ENCODE peak calls at places on chromosomes 4 and X, in five cellular contexts. One of them, this sample, is unnamed.

GRCh38 chr4:177155454-177155853 is 154.2 kb upstream of the NEIL3 start:
- DNase-seq in CD8-positive, alpha-beta memory T cell: no peak
- DNase-seq in pancreas: no peak
- DNase-seq in ascending aorta: no peak
- DNase-seq in mammary epithelial cell: no peak
- DNase-seq in this sample: no peak

GRCh38 chrX:17174671-17175070 is 200.3 kb upstream of the NHS start:
- DNase-seq in pancreas: no peak
- DNase-seq in ascending aorta: no peak
- DNase-seq in CD8-positive, alpha-beta memory T cell: no peak
- DNase-seq in mammary epithelial cell: no peak
- DNase-seq in this sample: peak

GRCh38 chr4:26080876-26081628 is 167.0 kb downstream of the SMIM20 start:
- DNase-seq in mammary epithelial cell: no peak
- DNase-seq in pancreas: no peak
- DNase-seq in ascending aorta: no peak
- DNase-seq in CD8-positive, alpha-beta memory T cell: no peak
- DNase-seq in this sample: no peak

GRCh38 chrX:121479406-121479805 is 432.0 kb downstream of the GLUD2 start:
- DNase-seq in mammary epithelial cell: no peak
- DNase-seq in pancreas: no peak
- DNase-seq in CD8-positive, alpha-beta memory T cell: no peak
- DNase-seq in ascending aorta: no peak
- DNase-seq in this sample: no peak

GRCh38 chrX:73525928-73526690 is 36.9 kb upstream of the CHIC1 start:
- DNase-seq in pancreas: no peak
- DNase-seq in CD8-positive, alpha-beta memory T cell: no peak
- DNase-seq in mammary epithelial cell: no peak
- DNase-seq in ascending aorta: no peak
- DNase-seq in this sample: no peak

GRCh38 chr4:64538219-64538618 is 129.0 kb upstream of the TECRL start:
- DNase-seq in CD8-positive, alpha-beta memory T cell: no peak
- DNase-seq in ascending aorta: no peak
- DNase-seq in pancreas: no peak
- DNase-seq in mammary epithelial cell: no peak
- DNase-seq in this sample: no peak

GRCh38 chr4:23009093-23009492 is 316.4 kb downstream of the GBA3 start:
- DNase-seq in pancreas: no peak
- DNase-seq in CD8-positive, alpha-beta memory T cell: no peak
- DNase-seq in mammary epithelial cell: no peak
- DNase-seq in ascending aorta: no peak
- DNase-seq in this sample: no peak

GRCh38 chr4:60088803-60089202 is 1111.3 kb upstream of the ADGRL3 start:
- DNase-seq in pancreas: no peak
- DNase-seq in ascending aorta: no peak
- DNase-seq in mammary epithelial cell: no peak
- DNase-seq in CD8-positive, alpha-beta memory T cell: no peak
- DNase-seq in this sample: no peak

GRCh38 chr4:123922847-123923246 is 526.3 kb downstream of the SPRY1 start:
- DNase-seq in CD8-positive, alpha-beta memory T cell: no peak
- DNase-seq in mammary epithelial cell: peak
- DNase-seq in ascending aorta: no peak
- DNase-seq in pancreas: no peak
- DNase-seq in this sample: no peak

GRCh38 chr4:168845897-168846296 is 164.2 kb downstream of the CBR4 start:
- DNase-seq in ascending aorta: no peak
- DNase-seq in CD8-positive, alpha-beta memory T cell: no peak
- DNase-seq in pancreas: no peak
- DNase-seq in mammary epithelial cell: no peak
- DNase-seq in this sample: no peak
- H3K27ac ChIP-seq in ascending aorta: peak
- H3K27ac ChIP-seq in CD8-positive, alpha-beta memory T cell: no peak
- H3K27ac ChIP-seq in pancreas: no peak
- H3K27ac ChIP-seq in mammary epithelial cell: no peak
- H3K27ac ChIP-seq in this sample: peak

GRCh38 chr4:3073158-3074077 is 920 bp downstream of the HTT-AS start:
- DNase-seq in CD8-positive, alpha-beta memory T cell: no peak
- DNase-seq in pancreas: no peak
- DNase-seq in mammary epithelial cell: no peak
- DNase-seq in ascending aorta: no peak
- DNase-seq in this sample: peak
- H3K27ac ChIP-seq in CD8-positive, alpha-beta memory T cell: peak
- H3K27ac ChIP-seq in pancreas: no peak
- H3K27ac ChIP-seq in mammary epithelial cell: no peak
- H3K27ac ChIP-seq in ascending aorta: peak
- H3K27ac ChIP-seq in this sample: peak

DNA sequence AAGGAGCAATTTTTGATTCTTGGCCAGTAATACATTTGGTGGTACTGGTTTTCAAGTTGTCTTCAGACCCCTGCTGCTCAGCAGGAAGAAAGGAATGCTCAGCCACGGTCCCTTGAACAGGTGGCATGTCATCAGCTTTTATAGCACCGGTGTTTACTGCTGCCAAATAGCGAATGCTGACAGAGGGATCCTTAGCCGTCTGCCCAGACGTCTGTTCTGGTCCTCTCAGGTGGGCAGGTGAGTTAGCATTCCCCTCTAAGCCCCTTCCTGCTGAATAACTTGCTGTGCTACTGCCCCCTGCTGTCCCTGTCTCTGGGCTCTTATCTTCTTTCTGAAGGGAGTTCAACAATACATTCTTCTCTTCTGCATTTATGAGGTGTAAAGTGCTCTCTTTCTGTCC is 28.4 kb downstream of the BOD1L1 start:
- DNase-seq in mammary epithelial cell: no peak
- DNase-seq in CD8-positive, alpha-beta memory T cell: no peak
- DNase-seq in pancreas: no peak
- DNase-seq in ascending aorta: no peak
- DNase-seq in this sample: no peak
- H3K27ac ChIP-seq in mammary epithelial cell: no peak
- H3K27ac ChIP-seq in CD8-positive, alpha-beta memory T cell: no peak
- H3K27ac ChIP-seq in pancreas: no peak
- H3K27ac ChIP-seq in ascending aorta: no peak
- H3K27ac ChIP-seq in this sample: no peak

DNA sequence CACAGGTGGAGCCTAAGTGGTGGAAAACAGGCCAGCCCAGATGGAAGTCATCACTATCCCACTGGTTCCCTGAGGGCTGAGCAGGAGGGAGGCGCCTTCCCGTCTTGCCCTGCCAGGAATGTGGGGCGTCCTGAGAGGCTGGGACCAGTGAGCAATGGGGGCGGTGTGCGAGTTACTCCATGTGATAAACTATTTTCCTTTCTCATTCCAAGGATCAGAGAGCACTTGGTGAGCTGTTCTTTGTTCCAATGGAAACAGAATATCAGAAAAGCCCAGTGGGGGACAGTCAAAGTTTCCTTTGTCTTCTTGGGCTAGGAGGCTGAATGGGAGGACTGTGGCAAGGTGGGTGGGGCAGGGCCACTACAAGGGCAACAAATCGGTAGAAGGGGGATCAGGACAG is 86.2 kb downstream of the NHSL2 start:
- DNase-seq in pancreas: no peak
- DNase-seq in CD8-positive, alpha-beta memory T cell: no peak
- DNase-seq in ascending aorta: no peak
- DNase-seq in mammary epithelial cell: no peak
- DNase-seq in this sample: peak
- H3K27ac ChIP-seq in pancreas: no peak
- H3K27ac ChIP-seq in CD8-positive, alpha-beta memory T cell: no peak
- H3K27ac ChIP-seq in ascending aorta: no peak
- H3K27ac ChIP-seq in mammary epithelial cell: no peak
- H3K27ac ChIP-seq in this sample: peak

DNA sequence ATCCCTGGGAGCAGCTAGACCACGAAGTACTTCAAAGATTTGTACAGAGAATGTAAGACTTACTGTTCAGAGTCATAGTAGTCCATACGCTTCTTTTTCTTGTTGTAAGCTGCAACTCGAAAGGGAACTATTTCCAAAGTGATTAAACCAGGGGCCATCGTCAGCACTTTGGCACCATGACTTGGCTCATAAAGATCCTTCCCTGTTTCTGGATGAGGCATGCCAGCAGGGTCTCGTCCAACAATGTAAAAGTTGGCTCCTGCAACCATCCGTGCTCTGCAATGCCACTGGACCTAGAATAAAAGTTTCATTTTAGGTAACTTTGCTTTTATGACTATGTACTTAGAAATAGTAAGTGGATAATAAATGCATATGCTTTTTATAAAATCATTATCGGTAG is 88.5 kb downstream of the PAPSS1 start:
- DNase-seq in CD8-positive, alpha-beta memory T cell: no peak
- DNase-seq in ascending aorta: no peak
- DNase-seq in pancreas: peak
- DNase-seq in mammary epithelial cell: no peak
- DNase-seq in this sample: no peak
- H3K27ac ChIP-seq in CD8-positive, alpha-beta memory T cell: no peak
- H3K27ac ChIP-seq in ascending aorta: peak
- H3K27ac ChIP-seq in pancreas: no peak
- H3K27ac ChIP-seq in mammary epithelial cell: no peak
- H3K27ac ChIP-seq in this sample: no peak

GRCh38 chr4:127888559-127888958 is 7.9 kb downstream of the PLK4 start:
- DNase-seq in pancreas: no peak
- DNase-seq in ascending aorta: no peak
- DNase-seq in mammary epithelial cell: no peak
- DNase-seq in CD8-positive, alpha-beta memory T cell: no peak
- DNase-seq in this sample: no peak

DNA sequence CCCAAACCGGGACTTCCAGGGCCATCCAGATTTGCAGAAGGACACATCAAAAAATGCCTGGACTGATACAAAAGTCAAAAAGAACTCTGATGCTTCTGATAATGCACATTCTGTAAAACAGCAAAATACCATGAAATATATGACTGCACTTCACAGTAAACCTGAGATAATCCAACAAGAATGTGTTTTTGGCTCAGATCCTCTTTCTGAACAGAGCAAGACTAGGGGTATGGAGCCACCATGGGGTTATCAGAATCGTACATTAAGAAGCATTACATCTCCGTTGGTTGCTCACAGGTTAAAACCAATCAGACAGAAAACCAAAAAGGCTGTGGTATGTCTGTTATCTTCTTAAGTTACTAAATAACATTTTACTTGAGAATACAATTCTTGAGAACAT is 9.2 kb downstream of the PLK4 start:
- DNase-seq in CD8-positive, alpha-beta memory T cell: no peak
- DNase-seq in ascending aorta: no peak
- DNase-seq in mammary epithelial cell: no peak
- DNase-seq in pancreas: no peak
- DNase-seq in this sample: no peak
- H3K27ac ChIP-seq in CD8-positive, alpha-beta memory T cell: no peak
- H3K27ac ChIP-seq in ascending aorta: no peak
- H3K27ac ChIP-seq in mammary epithelial cell: no peak
- H3K27ac ChIP-seq in pancreas: no peak
- H3K27ac ChIP-seq in this sample: no peak

DNA sequence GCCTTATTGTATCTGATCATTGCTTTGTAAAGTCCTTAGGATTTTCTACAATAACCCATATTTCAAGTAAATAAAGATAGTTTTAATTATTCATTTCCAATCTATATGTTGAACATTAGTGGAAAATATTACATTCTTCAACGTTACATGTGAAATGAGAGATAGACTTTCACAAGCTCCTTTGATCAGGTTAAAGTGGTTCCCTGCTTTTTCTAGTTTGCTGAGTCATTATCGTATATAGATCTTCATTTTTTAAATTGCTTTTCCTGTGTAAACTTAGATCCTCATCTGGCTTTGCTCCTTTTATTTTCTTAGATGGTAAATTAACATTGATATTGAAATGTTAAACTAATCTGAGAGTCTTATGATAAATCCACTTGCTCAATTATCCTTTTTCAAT is 599.0 kb downstream of the TRAM1L1 start:
- DNase-seq in CD8-positive, alpha-beta memory T cell: no peak
- DNase-seq in mammary epithelial cell: no peak
- DNase-seq in ascending aorta: no peak
- DNase-seq in pancreas: no peak
- DNase-seq in this sample: no peak
- H3K27ac ChIP-seq in CD8-positive, alpha-beta memory T cell: no peak
- H3K27ac ChIP-seq in mammary epithelial cell: no peak
- H3K27ac ChIP-seq in ascending aorta: no peak
- H3K27ac ChIP-seq in pancreas: no peak
- H3K27ac ChIP-seq in this sample: no peak

GRCh38 chrX:71253253-71254091 is 468 bp downstream of the ZMYM3 start:
- DNase-seq in CD8-positive, alpha-beta memory T cell: peak
- DNase-seq in mammary epithelial cell: no peak
- DNase-seq in ascending aorta: peak
- DNase-seq in pancreas: peak
- DNase-seq in this sample: peak
- H3K27ac ChIP-seq in CD8-positive, alpha-beta memory T cell: peak
- H3K27ac ChIP-seq in mammary epithelial cell: no peak
- H3K27ac ChIP-seq in ascending aorta: peak
- H3K27ac ChIP-seq in pancreas: peak
- H3K27ac ChIP-seq in this sample: peak

GRCh38 chr4:107890779-107891178 is 40.6 kb upstream of the CYP2U1 start:
- DNase-seq in pancreas: no peak
- DNase-seq in mammary epithelial cell: no peak
- DNase-seq in CD8-positive, alpha-beta memory T cell: no peak
- DNase-seq in ascending aorta: no peak
- DNase-seq in this sample: no peak
- H3K27ac ChIP-seq in pancreas: no peak
- H3K27ac ChIP-seq in mammary epithelial cell: no peak
- H3K27ac ChIP-seq in CD8-positive, alpha-beta memory T cell: no peak
- H3K27ac ChIP-seq in ascending aorta: no peak
- H3K27ac ChIP-seq in this sample: no peak

This sample was measured in left ventricle myocardium inferior.